ENCODE peak calls at places on chromosomes 1 and 21, in eight cellular contexts. I is effector CD8-positive, alpha-beta T cell; L is KBM-7; U is stimulated activated CD8-positive, alpha-beta memory T cell treated with anti-CD3 and anti-CD28 coated beads, Interleukin-2, amount 100 ng/mL, for 48 hours; R is GM06990; S is activated naive CD4-positive, alpha-beta T cell; A is NCI-H748 treated with DMSO at 0.1 percent for 48 hours; T is stomach. C is an unnamed sample.

GRCh38 chr1:91872560-91873081 is 13.3 kb downstream of the TGFBR3 start:
- DNase-seq in I (no peak), L (peak; percentile 10), U (no peak), R (no peak), S (no peak), A (no peak), T (no peak), C (no peak)

GRCh38 chr1:189619682-189620332 is 857.9 kb downstream of the BRINP3 start:
- DNase-seq in I (no peak), L (no peak), U (no peak), R (no peak), S (no peak), A (no peak), T (no peak), C (no peak)

GRCh38 chr1:169949139-169949538 is 55.4 kb upstream of the SCYL3 start:
- DNase-seq in I (no peak), L (no peak), U (no peak), R (no peak), S (no peak), A (no peak), T (no peak), C (no peak)

GRCh38 chr1:101205457-101205856 is 31.4 kb upstream of the S1PR1 start:
- DNase-seq in I (no peak), L (no peak), U (no peak), R (no peak), S (no peak), A (no peak), T (no peak), C (no peak)

GRCh38 chr21:36211660-36212512 is 55.3 kb downstream of the DOP1B start:
- DNase-seq in I (no peak), L (no peak), U (no peak), R (no peak), S (no peak), A (no peak), T (no peak), C (no peak)

GRCh38 chr1:180923024-180923841 is 10.5 kb downstream of the KIAA1614 start:
- DNase-seq in I (no peak), L (no peak), U (no peak), R (no peak), S (no peak), A (no peak), T (no peak), C (peak; percentile 98)

GRCh38 chr1:35644204-35644603 is 2.9 kb upstream of the PSMB2 start:
- DNase-seq in I (no peak), L (no peak), U (no peak), R (no peak), S (no peak), A (no peak), T (no peak), C (no peak)

GRCh38 chr1:83641206-83641658 is 357.7 kb downstream of the TTLL7 start:
- DNase-seq in I (no peak), L (no peak), U (no peak), R (no peak), S (no peak), A (no peak), T (no peak), C (no peak)

GRCh38 chr1:1079408-1080121 is 5.5 kb upstream of the RNF223 start:
- DNase-seq in I (no peak), L (peak; percentile 34), U (no peak), R (peak; percentile 59), S (no peak), A (no peak), T (peak; percentile 77), C (peak; percentile 96)

GRCh38 chr1:8858112-8858668 is 20.3 kb downstream of the ENO1 start:
- DNase-seq in I (no peak), L (peak; percentile 79), U (no peak), R (no peak), S (no peak), A (no peak), T (peak; percentile 41), C (peak; percentile 82)

GRCh38 chr1:79604490-79605198 is 598.1 kb upstream of the ADGRL4 start:
- DNase-seq in I (no peak), L (no peak), U (no peak), R (no peak), S (no peak), A (no peak), T (no peak), C (peak; percentile 44)

GRCh38 chr1:196193891-196194559 is 414.2 kb downstream of the KCNT2 start:
- DNase-seq in I (no peak), L (peak; percentile 49), U (no peak), R (no peak), S (no peak), A (no peak), T (no peak), C (no peak)

GRCh38 chr1:19073311-19074186 is 117.1 kb upstream of the IFFO2 start:
- DNase-seq in I (no peak), L (no peak), U (no peak), R (no peak), S (no peak), A (no peak), T (peak; percentile 86), C (no peak)

GRCh38 chr1:239112536-239112935 is 273.8 kb upstream of the CHRM3 start:
- DNase-seq in I (no peak), L (no peak), U (no peak), R (no peak), S (no peak), A (peak; percentile 69), T (no peak), C (no peak)

GRCh38 chr1:158425020-158425419 is 1.0 kb downstream of the OR10K2 start:
- DNase-seq in I (no peak), L (no peak), U (no peak), R (no peak), S (no peak), A (no peak), T (no peak), C (no peak)

GRCh38 chr1:106768501-106768900 is 288.0 kb upstream of the PRMT6 start:
- DNase-seq in I (no peak), L (no peak), U (no peak), R (no peak), S (no peak), A (no peak), T (no peak), C (no peak)

GRCh38 chr1:91555074-91555730 is 54.6 kb downstream of the CDC7 start:
- DNase-seq in I (no peak), L (no peak), U (no peak), R (no peak), S (no peak), A (peak; percentile 1), T (no peak), C (no peak)

GRCh38 chr1:161705537-161705936 is 1.5 kb upstream of the FCRLA start:
- DNase-seq in I (no peak), L (no peak), U (no peak), R (peak; percentile 58), S (no peak), A (no peak), T (no peak), C (no peak)

GRCh38 chr1:192588546-192588945 is 13.0 kb downstream of the RGS1 start:
- DNase-seq in I (no peak), L (no peak), U (no peak), R (no peak), S (no peak), A (no peak), T (no peak), C (no peak)

GRCh38 chr1:2554621-2555387 is 1.4 kb upstream of the TNFRSF14 start:
- DNase-seq in I (peak; percentile 63), L (peak; percentile 51), U (peak; percentile 32), R (peak; percentile 68), S (peak; percentile 54), A (no peak), T (no peak), C (no peak)

GRCh38 chr1:26582836-26583460 is 53.4 kb downstream of the RPS6KA1 start:
- DNase-seq in I (no peak), L (peak; percentile 22), U (peak; percentile 81), R (peak; percentile 74), S (no peak), A (no peak), T (no peak), C (no peak)

GRCh38 chr1:1020000-1020404 is at the start of gene AGRN:
- DNase-seq in I (no peak), L (no peak), U (no peak), R (no peak), S (no peak), A (no peak), T (no peak), C (peak; percentile 4)

C was measured in ELF-1.